ENCODE peak calls at places on chromosomes 1 and 21, in six cellular contexts. F is CD4-positive, alpha-beta memory T cell; R is T follicular helper cell; E is H9; W is NT2/D1; C is fibroblast of gingiva. I is an unnamed sample.

GRCh38 chr21:34243562-34243961 is 120.2 kb upstream of the KCNE2 start:
- DNase-seq in F (no peak), R (no peak), E (peak; percentile 58), W (peak; percentile 22), C (peak; percentile 20), I (peak; percentile 6)

GRCh38 chr1:228445867-228446584 is 29.4 kb upstream of the TRIM17 start:
- DNase-seq in F (peak; percentile 53), R (no peak), E (peak; percentile 72), W (no peak), C (peak; percentile 47), I (peak; percentile 26)

GRCh38 chr1:156496211-156496761 is 4.3 kb downstream of the MEF2D start:
- DNase-seq in F (no peak), R (no peak), E (no peak), W (no peak), C (no peak), I (no peak)

GRCh38 chr1:36085686-36086526 is 2.0 kb downstream of the TEKT2 start:
- DNase-seq in F (no peak), R (no peak), E (no peak), W (no peak), C (no peak), I (no peak)

GRCh38 chr1:154577346-154578057 is 9.9 kb downstream of the CHRNB2 start:
- DNase-seq in F (no peak), R (no peak), E (no peak), W (no peak), C (no peak), I (no peak)

GRCh38 chr1:113046569-113046968 is 26.4 kb upstream of the LRIG2 start:
- DNase-seq in F (no peak), R (no peak), E (no peak), W (no peak), C (no peak), I (peak; percentile 9)

GRCh38 chr1:185419718-185420117 is 102.7 kb upstream of the IVNS1ABP start:
- DNase-seq in F (no peak), R (no peak), E (no peak), W (no peak), C (peak; percentile 41), I (no peak)

GRCh38 chr21:37264808-37265207 is 2.3 kb downstream of the VPS26C start:
- DNase-seq in F (no peak), R (no peak), E (no peak), W (no peak), C (no peak), I (no peak)

I was measured in central memory CD4-positive, alpha-beta T cell.